ENCODE peak calls at places on chromosomes 1 and 21, in ten cellular contexts. D is stimulated activated naive CD4-positive, alpha-beta T cell; S is activated effector memory CD4-positive, alpha-beta T cell treated with anti-CD3 and anti-CD28 coated beads, Interleukin-2, amount 50 U/mL, for 16 hours; P is neural crest cell; K is naive thymus-derived CD8-positive, alpha-beta T cell; J is occipital lobe; Y is stimulated activated CD4-positive, alpha-beta T cell treated with anti-CD3 and anti-CD28 coated beads, Interleukin-4, amount 100 ng/mL, for 4 hours; F is head of caudate nucleus; W is transverse colon; A is Daoy. L is an unnamed sample.

GRCh38 chr1:15429701-15430149 is 8.5 kb upstream of the CTRC start:
- DNase-seq in S (no peak), J (no peak), W (no peak), K (no peak), F (no peak), A (no peak), P (no peak), Y (no peak), D (no peak), L (peak)

GRCh38 chr1:193479187-193479586 is 292.8 kb upstream of the B3GALT2 start:
- DNase-seq in F (no peak), P (no peak), J (no peak), S (peak), K (peak), D (peak), Y (peak), A (no peak), W (peak), L (peak)

GRCh38 chr21:34900376-34900775 is 148.7 kb downstream of the RUNX1 start:
- DNase-seq in K (no peak), W (no peak), P (no peak), F (no peak), Y (no peak), A (peak), J (no peak), S (no peak), D (no peak), L (peak)

GRCh38 chr1:2429780-2430591 is 17.6 kb upstream of the PEX10 start:
- DNase-seq in K (no peak), F (no peak), J (no peak), D (no peak), A (peak), P (no peak), S (no peak), W (no peak), Y (no peak), L (no peak)

GRCh38 chr1:9909222-9910046 is 635 bp downstream of the CTNNBIP1 start:
- DNase-seq in J (no peak), K (peak), S (peak), P (no peak), W (peak), Y (peak), D (peak), F (no peak), A (peak), L (no peak)

GRCh38 chr1:214108097-214108446 is 120.3 kb downstream of the PROX1 start:
- DNase-seq in D (no peak), W (no peak), S (no peak), K (no peak), F (no peak), Y (no peak), J (no peak), A (peak), P (no peak), L (peak)

GRCh38 chr1:166601650-166602049 is 237.6 kb upstream of the POGK start:
- DNase-seq in A (no peak), D (no peak), K (no peak), P (no peak), Y (no peak), S (no peak), J (no peak), W (no peak), F (no peak), L (no peak)

GRCh38 chr1:206866062-206866461 is 639 bp downstream of the IL20 start:
- DNase-seq in P (no peak), J (no peak), S (no peak), A (no peak), K (no peak), W (no peak), D (no peak), Y (no peak), F (no peak), L (peak)

GRCh38 chr1:6358757-6359567 is 34.6 kb downstream of the ACOT7 start:
- DNase-seq in P (no peak), W (peak), F (no peak), J (peak), D (peak), K (peak), Y (peak), S (peak), A (peak), L (peak)

GRCh38 chr1:29706936-29707335 is 470.6 kb downstream of the PTPRU start:
- DNase-seq in S (peak), D (no peak), P (peak), A (peak), Y (no peak), J (no peak), K (no peak), W (no peak), F (no peak), L (peak)

GRCh38 chr1:203317429-203318228 is 12.3 kb downstream of the BTG2 start:
- DNase-seq in F (no peak), J (no peak), K (no peak), S (no peak), P (no peak), Y (no peak), A (no peak), W (no peak), D (no peak), L (no peak)

GRCh38 chr1:38558476-38559179 is 300.9 kb downstream of the RRAGC start:
- DNase-seq in F (no peak), S (no peak), A (peak), W (no peak), P (no peak), Y (no peak), K (peak), J (no peak), D (no peak), L (no peak)